ENCODE peak calls at places on chromosome 5, in four cellular contexts. G is stimulated activated CD8-positive, alpha-beta memory T cell treated with anti-CD3 and anti-CD28 coated beads, Interleukin-7, amount 100 ng/mL, for 4 hours; J is SW 1271; V is iris pigment epithelial cell. U is an unnamed sample.

GRCh38 chr5:64149857-64150521 is 15.7 kb upstream of the RNF180 start:
- DNase-seq in G (no peak), J (no peak), V (no peak), U (no peak)

GRCh38 chr5:1836891-1837880 is 36.0 kb downstream of the NDUFS6 start:
- DNase-seq in G (no peak), J (no peak), V (no peak), U (no peak)

GRCh38 chr5:175750476-175751080 is 92.7 kb downstream of the HRH2 start:
- DNase-seq in G (no peak), J (no peak), V (no peak), U (no peak)

GRCh38 chr5:757346-757930 is 27.1 kb downstream of the ZDHHC11B start:
- DNase-seq in G (no peak), J (no peak), V (no peak), U (no peak)

GRCh38 chr5:124537136-124537919 is 209.1 kb downstream of the ZNF608 start:
- DNase-seq in G (no peak), J (no peak), V (no peak), U (no peak)

GRCh38 chr5:164345173-164345572 is 839.8 kb downstream of the MAT2B start:
- DNase-seq in G (no peak), J (no peak), V (peak; percentile 34), U (no peak)

GRCh38 chr5:87410941-87411340 is 1.8 kb downstream of the CCNH start:
- DNase-seq in G (no peak), J (no peak), V (peak; percentile 90), U (no peak)

GRCh38 chr5:107314330-107314729 is 356.4 kb downstream of the EFNA5 start:
- DNase-seq in G (no peak), J (no peak), V (no peak), U (no peak)

GRCh38 chr5:113188454-113188853 is 211.9 kb downstream of the DCP2 start:
- DNase-seq in G (no peak), J (no peak), V (no peak), U (no peak)

GRCh38 chr5:38532165-38532669 is 24.2 kb downstream of the LIFR start:
- DNase-seq in G (no peak), J (no peak), V (no peak), U (no peak)

GRCh38 chr5:60844429-60844890 is 391 bp upstream of the ELOVL7 start:
- DNase-seq in G (no peak), J (peak; percentile 52), V (peak; percentile 19), U (no peak)

GRCh38 chr5:108193021-108193795 is 188.7 kb downstream of the FBXL17 start:
- DNase-seq in G (no peak), J (no peak), V (peak; percentile 65), U (no peak)

GRCh38 chr5:81167544-81167943 is 65.6 kb upstream of the CKMT2 start:
- DNase-seq in G (no peak), J (no peak), V (no peak), U (no peak)

GRCh38 chr5:126972062-126972895 is 58.1 kb downstream of the MARCHF3 start:
- DNase-seq in G (peak; percentile 12), J (no peak), V (peak; percentile 63), U (peak; percentile 50)

GRCh38 chr5:160799160-160799559 is 52.9 kb downstream of the ATP10B start:
- DNase-seq in G (no peak), J (no peak), V (no peak), U (no peak)

GRCh38 chr5:107184066-107184465 is 486.7 kb downstream of the EFNA5 start:
- DNase-seq in G (no peak), J (no peak), V (no peak), U (no peak)

GRCh38 chr5:112696786-112697185 is 40.9 kb upstream of the APC start:
- DNase-seq in G (no peak), J (no peak), V (no peak), U (no peak)

GRCh38 chr5:131436081-131436480 is 172.2 kb downstream of the CDC42SE2 start:
- DNase-seq in G (no peak), J (no peak), V (peak; percentile 19), U (no peak)

GRCh38 chr5:73338201-73339126 is 110.1 kb downstream of the FOXD1 start:
- DNase-seq in G (no peak), J (no peak), V (peak; percentile 83), U (no peak)

GRCh38 chr5:17443333-17444125 is 54.5 kb upstream of the TAF11L2 start:
- DNase-seq in G (no peak), J (no peak), V (peak; percentile 23), U (no peak)

GRCh38 chr5:59917121-59917520 is 23.6 kb upstream of the PDE4D start:
- DNase-seq in G (no peak), J (no peak), V (peak; percentile 45), U (no peak)

GRCh38 chr5:34497031-34497808 is 158.9 kb upstream of the RAI14 start:
- DNase-seq in G (no peak), J (no peak), V (no peak), U (no peak)

GRCh38 chr5:53411388-53411787 is 69.0 kb upstream of the FST start:
- DNase-seq in G (no peak), J (no peak), V (no peak), U (no peak)

GRCh38 chr5:10735569-10736255 is 25.3 kb downstream of the DAP start:
- DNase-seq in G (no peak), J (no peak), V (no peak), U (no peak)

GRCh38 chr5:116280149-116280803 is 195.5 kb downstream of the COMMD10 start:
- DNase-seq in G (no peak), J (no peak), V (no peak), U (no peak)

GRCh38 chr5:177490311-177490991 is 7.0 kb downstream of the PDLIM7 start:
- DNase-seq in G (no peak), J (no peak), V (no peak), U (no peak)

GRCh38 chr5:159208508-159209437 is 580 bp downstream of the RNF145 start:
- DNase-seq in G (no peak), J (no peak), V (peak; percentile 15), U (no peak)

GRCh38 chr5:138900281-138900965 is 25.3 kb upstream of the LRRTM2 start:
- DNase-seq in G (no peak), J (peak; percentile 75), V (peak; percentile 86), U (no peak)

GRCh38 chr5:150155258-150156032 is at the start of gene PDGFRB:
- DNase-seq in G (peak; percentile 41), J (no peak), V (peak; percentile 85), U (peak; percentile 39)

GRCh38 chr5:85604378-85604777 is 1013.4 kb upstream of the COX7C start:
- DNase-seq in G (no peak), J (no peak), V (no peak), U (no peak)

GRCh38 chr5:95786821-95787408 is 35.6 kb downstream of the GLRX start:
- DNase-seq in G (no peak), J (no peak), V (peak; percentile 88), U (no peak)

GRCh38 chr5:136399512-136399911 is 34.2 kb upstream of the TRPC7 start:
- DNase-seq in G (no peak), J (no peak), V (no peak), U (no peak)

GRCh38 chr5:39014544-39014943 is 59.7 kb downstream of the RICTOR start:
- DNase-seq in G (no peak), J (no peak), V (peak; percentile 94), U (no peak)

GRCh38 chr5:3789519-3790193 is 194.0 kb downstream of the IRX1 start:
- DNase-seq in G (no peak), J (no peak), V (no peak), U (no peak)

GRCh38 chr5:124402144-124402581 is 344.3 kb downstream of the ZNF608 start:
- DNase-seq in G (no peak), J (no peak), V (peak; percentile 7), U (no peak)

GRCh38 chr5:60473654-60474053 is 226.3 kb downstream of the DEPDC1B start:
- DNase-seq in G (no peak), J (no peak), V (no peak), U (no peak)

GRCh38 chr5:10557747-10558295 is 6.0 kb upstream of the ANKRD33B start:
- DNase-seq in G (no peak), J (no peak), V (no peak), U (no peak)

GRCh38 chr5:104062495-104063377 is 500.1 kb upstream of the NUDT12 start:
- DNase-seq in G (no peak), J (no peak), V (no peak), U (no peak)

U was measured in GM19239.